ENCODE peak calls at places on chromosomes 13 and 19, in seven cellular contexts. One of them, this sample, is unnamed.

GRCh38 chr13:102968572-102969228 is 97.5 kb downstream of the SLC10A2 start:
- DNase-seq in left colon: no peak
- DNase-seq in CD4-positive, CD25-positive, alpha-beta regulatory T cell: no peak
- DNase-seq in HFF-Myc: no peak
- DNase-seq in dermis microvascular lymphatic vessel endothelial cell: no peak
- DNase-seq in GM12865: peak
- DNase-seq in NCI-H460: no peak
- DNase-seq in this sample: no peak

GRCh38 chr19:15397782-15398181 is 18.2 kb upstream of the AKAP8 start:
- DNase-seq in left colon: no peak
- DNase-seq in CD4-positive, CD25-positive, alpha-beta regulatory T cell: no peak
- DNase-seq in HFF-Myc: no peak
- DNase-seq in dermis microvascular lymphatic vessel endothelial cell: no peak
- DNase-seq in GM12865: no peak
- DNase-seq in NCI-H460: no peak
- DNase-seq in this sample: no peak

GRCh38 chr19:33420821-33421220 is 47.3 kb downstream of the CEBPG start:
- DNase-seq in left colon: no peak
- DNase-seq in CD4-positive, CD25-positive, alpha-beta regulatory T cell: no peak
- DNase-seq in HFF-Myc: no peak
- DNase-seq in dermis microvascular lymphatic vessel endothelial cell: no peak
- DNase-seq in GM12865: no peak
- DNase-seq in NCI-H460: no peak
- DNase-seq in this sample: no peak

GRCh38 chr13:86051134-86052103 is 252.2 kb upstream of the SLITRK6 start:
- DNase-seq in left colon: peak
- DNase-seq in CD4-positive, CD25-positive, alpha-beta regulatory T cell: no peak
- DNase-seq in HFF-Myc: no peak
- DNase-seq in dermis microvascular lymphatic vessel endothelial cell: no peak
- DNase-seq in GM12865: no peak
- DNase-seq in NCI-H460: no peak
- DNase-seq in this sample: peak

GRCh38 chr13:42574435-42575311 is 721 bp downstream of the TNFSF11 start:
- DNase-seq in left colon: no peak
- DNase-seq in CD4-positive, CD25-positive, alpha-beta regulatory T cell: peak
- DNase-seq in HFF-Myc: no peak
- DNase-seq in dermis microvascular lymphatic vessel endothelial cell: no peak
- DNase-seq in GM12865: peak
- DNase-seq in NCI-H460: no peak
- DNase-seq in this sample: no peak

GRCh38 chr19:16398530-16399241 is 73.1 kb downstream of the EPS15L1 start:
- DNase-seq in left colon: no peak
- DNase-seq in CD4-positive, CD25-positive, alpha-beta regulatory T cell: no peak
- DNase-seq in HFF-Myc: no peak
- DNase-seq in dermis microvascular lymphatic vessel endothelial cell: peak
- DNase-seq in GM12865: no peak
- DNase-seq in NCI-H460: no peak
- DNase-seq in this sample: no peak

GRCh38 chr13:49585220-49586157 is at the start of gene RCBTB1:
- DNase-seq in left colon: peak
- DNase-seq in CD4-positive, CD25-positive, alpha-beta regulatory T cell: peak
- DNase-seq in HFF-Myc: no peak
- DNase-seq in dermis microvascular lymphatic vessel endothelial cell: peak
- DNase-seq in GM12865: peak
- DNase-seq in NCI-H460: peak
- DNase-seq in this sample: no peak

GRCh38 chr19:10621966-10622365 is 3.4 kb upstream of the SLC44A2 start:
- DNase-seq in left colon: no peak
- DNase-seq in CD4-positive, CD25-positive, alpha-beta regulatory T cell: no peak
- DNase-seq in HFF-Myc: no peak
- DNase-seq in dermis microvascular lymphatic vessel endothelial cell: no peak
- DNase-seq in GM12865: no peak
- DNase-seq in NCI-H460: no peak
- DNase-seq in this sample: no peak

GRCh38 chr19:46404884-46405658 is 8.3 kb downstream of the CCDC8 start:
- DNase-seq in left colon: no peak
- DNase-seq in CD4-positive, CD25-positive, alpha-beta regulatory T cell: no peak
- DNase-seq in HFF-Myc: no peak
- DNase-seq in dermis microvascular lymphatic vessel endothelial cell: no peak
- DNase-seq in GM12865: no peak
- DNase-seq in NCI-H460: no peak
- DNase-seq in this sample: no peak

GRCh38 chr19:23318143-23318542 is 67.9 kb upstream of the ZNF724 start:
- DNase-seq in left colon: no peak
- DNase-seq in CD4-positive, CD25-positive, alpha-beta regulatory T cell: no peak
- DNase-seq in HFF-Myc: no peak
- DNase-seq in dermis microvascular lymphatic vessel endothelial cell: no peak
- DNase-seq in GM12865: no peak
- DNase-seq in NCI-H460: no peak
- DNase-seq in this sample: no peak

GRCh38 chr13:42394361-42395065 is 122.6 kb downstream of the AKAP11 start:
- DNase-seq in left colon: no peak
- DNase-seq in CD4-positive, CD25-positive, alpha-beta regulatory T cell: peak
- DNase-seq in HFF-Myc: no peak
- DNase-seq in dermis microvascular lymphatic vessel endothelial cell: peak
- DNase-seq in GM12865: no peak
- DNase-seq in NCI-H460: no peak
- DNase-seq in this sample: no peak

GRCh38 chr19:15934332-15935078 is at the start of gene CYP4F11:
- DNase-seq in left colon: peak
- DNase-seq in CD4-positive, CD25-positive, alpha-beta regulatory T cell: no peak
- DNase-seq in HFF-Myc: no peak
- DNase-seq in dermis microvascular lymphatic vessel endothelial cell: no peak
- DNase-seq in GM12865: no peak
- DNase-seq in NCI-H460: peak
- DNase-seq in this sample: no peak

GRCh38 chr13:50909605-50910482 is at the start of gene RNASEH2B:
- DNase-seq in left colon: peak
- DNase-seq in CD4-positive, CD25-positive, alpha-beta regulatory T cell: peak
- DNase-seq in HFF-Myc: no peak
- DNase-seq in dermis microvascular lymphatic vessel endothelial cell: peak
- DNase-seq in GM12865: peak
- DNase-seq in NCI-H460: peak
- DNase-seq in this sample: peak

GRCh38 chr13:79349011-79349410 is 57.0 kb downstream of the RBM26 start:
- DNase-seq in left colon: no peak
- DNase-seq in CD4-positive, CD25-positive, alpha-beta regulatory T cell: no peak
- DNase-seq in HFF-Myc: no peak
- DNase-seq in dermis microvascular lymphatic vessel endothelial cell: no peak
- DNase-seq in GM12865: no peak
- DNase-seq in NCI-H460: no peak
- DNase-seq in this sample: no peak

GRCh38 chr19:24069907-24070657 is 16.9 kb upstream of the ZNF254 start:
- DNase-seq in left colon: no peak
- DNase-seq in CD4-positive, CD25-positive, alpha-beta regulatory T cell: no peak
- DNase-seq in HFF-Myc: no peak
- DNase-seq in dermis microvascular lymphatic vessel endothelial cell: no peak
- DNase-seq in GM12865: no peak
- DNase-seq in NCI-H460: no peak
- DNase-seq in this sample: no peak

GRCh38 chr13:30142502-30143211 is 164.7 kb downstream of the KATNAL1 start:
- DNase-seq in left colon: peak
- DNase-seq in CD4-positive, CD25-positive, alpha-beta regulatory T cell: no peak
- DNase-seq in HFF-Myc: peak
- DNase-seq in dermis microvascular lymphatic vessel endothelial cell: peak
- DNase-seq in GM12865: peak
- DNase-seq in NCI-H460: no peak
- DNase-seq in this sample: no peak

GRCh38 chr13:49219647-49220034 is 497 bp upstream of the MLNR start:
- DNase-seq in left colon: no peak
- DNase-seq in CD4-positive, CD25-positive, alpha-beta regulatory T cell: no peak
- DNase-seq in HFF-Myc: no peak
- DNase-seq in dermis microvascular lymphatic vessel endothelial cell: no peak
- DNase-seq in GM12865: no peak
- DNase-seq in NCI-H460: no peak
- DNase-seq in this sample: no peak

GRCh38 chr19:18090545-18091216 is 3.9 kb upstream of the IL12RB1 start:
- DNase-seq in left colon: no peak
- DNase-seq in CD4-positive, CD25-positive, alpha-beta regulatory T cell: no peak
- DNase-seq in HFF-Myc: no peak
- DNase-seq in dermis microvascular lymphatic vessel endothelial cell: peak
- DNase-seq in GM12865: no peak
- DNase-seq in NCI-H460: no peak
- DNase-seq in this sample: no peak

GRCh38 chr13:47279956-47280355 is 383.1 kb upstream of the HTR2A start:
- DNase-seq in left colon: no peak
- DNase-seq in CD4-positive, CD25-positive, alpha-beta regulatory T cell: no peak
- DNase-seq in HFF-Myc: no peak
- DNase-seq in dermis microvascular lymphatic vessel endothelial cell: no peak
- DNase-seq in GM12865: no peak
- DNase-seq in NCI-H460: no peak
- DNase-seq in this sample: no peak

GRCh38 chr19:16702123-16702522 is 17.5 kb upstream of the NWD1 start:
- DNase-seq in left colon: no peak
- DNase-seq in CD4-positive, CD25-positive, alpha-beta regulatory T cell: no peak
- DNase-seq in HFF-Myc: peak
- DNase-seq in dermis microvascular lymphatic vessel endothelial cell: no peak
- DNase-seq in GM12865: peak
- DNase-seq in NCI-H460: no peak
- DNase-seq in this sample: no peak

GRCh38 chr19:45444318-45445041 is 20.8 kb upstream of the ERCC1 start:
- DNase-seq in left colon: peak
- DNase-seq in CD4-positive, CD25-positive, alpha-beta regulatory T cell: peak
- DNase-seq in HFF-Myc: no peak
- DNase-seq in dermis microvascular lymphatic vessel endothelial cell: peak
- DNase-seq in GM12865: peak
- DNase-seq in NCI-H460: peak
- DNase-seq in this sample: peak

GRCh38 chr13:114115796-114116195 is 16.6 kb downstream of the RASA3 start:
- DNase-seq in left colon: peak
- DNase-seq in CD4-positive, CD25-positive, alpha-beta regulatory T cell: no peak
- DNase-seq in HFF-Myc: no peak
- DNase-seq in dermis microvascular lymphatic vessel endothelial cell: no peak
- DNase-seq in GM12865: no peak
- DNase-seq in NCI-H460: no peak
- DNase-seq in this sample: no peak

GRCh38 chr13:87331178-87331577 is 340.0 kb upstream of the SLITRK5 start:
- DNase-seq in left colon: no peak
- DNase-seq in CD4-positive, CD25-positive, alpha-beta regulatory T cell: no peak
- DNase-seq in HFF-Myc: no peak
- DNase-seq in dermis microvascular lymphatic vessel endothelial cell: no peak
- DNase-seq in GM12865: no peak
- DNase-seq in NCI-H460: no peak
- DNase-seq in this sample: no peak

GRCh38 chr19:17681505-17682125 is 6.5 kb downstream of the UNC13A start:
- DNase-seq in left colon: no peak
- DNase-seq in CD4-positive, CD25-positive, alpha-beta regulatory T cell: peak
- DNase-seq in HFF-Myc: peak
- DNase-seq in dermis microvascular lymphatic vessel endothelial cell: peak
- DNase-seq in GM12865: peak
- DNase-seq in NCI-H460: peak
- DNase-seq in this sample: no peak

GRCh38 chr19:56252699-56253422 is 19.7 kb upstream of the EDDM13 start:
- DNase-seq in left colon: peak
- DNase-seq in CD4-positive, CD25-positive, alpha-beta regulatory T cell: peak
- DNase-seq in HFF-Myc: peak
- DNase-seq in dermis microvascular lymphatic vessel endothelial cell: peak
- DNase-seq in GM12865: peak
- DNase-seq in NCI-H460: peak
- DNase-seq in this sample: peak

GRCh38 chr19:49272204-49272603 is 52.8 kb downstream of the SLC6A16 start:
- DNase-seq in left colon: no peak
- DNase-seq in CD4-positive, CD25-positive, alpha-beta regulatory T cell: peak
- DNase-seq in HFF-Myc: peak
- DNase-seq in dermis microvascular lymphatic vessel endothelial cell: no peak
- DNase-seq in GM12865: no peak
- DNase-seq in NCI-H460: no peak
- DNase-seq in this sample: no peak

GRCh38 chr19:2059422-2060201 is 8.6 kb upstream of the MKNK2 start:
- DNase-seq in left colon: peak
- DNase-seq in CD4-positive, CD25-positive, alpha-beta regulatory T cell: no peak
- DNase-seq in HFF-Myc: no peak
- DNase-seq in dermis microvascular lymphatic vessel endothelial cell: peak
- DNase-seq in GM12865: no peak
- DNase-seq in NCI-H460: peak
- DNase-seq in this sample: no peak

GRCh38 chr19:54262066-54262465 is 5.0 kb upstream of the LILRB5 start:
- DNase-seq in left colon: no peak
- DNase-seq in CD4-positive, CD25-positive, alpha-beta regulatory T cell: no peak
- DNase-seq in HFF-Myc: no peak
- DNase-seq in dermis microvascular lymphatic vessel endothelial cell: no peak
- DNase-seq in GM12865: no peak
- DNase-seq in NCI-H460: no peak
- DNase-seq in this sample: no peak

GRCh38 chr19:14475251-14476073 is at the start of gene PTGER1:
- DNase-seq in left colon: no peak
- DNase-seq in CD4-positive, CD25-positive, alpha-beta regulatory T cell: peak
- DNase-seq in HFF-Myc: no peak
- DNase-seq in dermis microvascular lymphatic vessel endothelial cell: peak
- DNase-seq in GM12865: no peak
- DNase-seq in NCI-H460: no peak
- DNase-seq in this sample: no peak

This sample was measured in NCI-H1436.